ENCODE peak calls at places on chromosomes 12 and 14, in nine cellular contexts. M is nucleus accumbens; D is CD4-positive, CD25-positive, alpha-beta regulatory T cell; X is RPMI8226; L is endothelial cell; E is C1 segment of cervical spinal cord; J is pancreas; R is activated T-cell treated with anti-CD3 and anti-CD28 coated beads for 1 hour; A is iPS-NIHi11. I is an unnamed sample.
A peak's percentile ranks its signal among the peaks of the same experiment; 100 is the strongest.

GRCh38 chr12:33605776-33606175 is 166.2 kb upstream of the SYT10 start:
- DNase-seq in A (peak; percentile 29), M (no peak), D (no peak), L (peak; percentile 9), J (no peak), X (peak; percentile 7), R (no peak), E (no peak), I (no peak)

GRCh38 chr12:116759783-116760581 is 21.9 kb downstream of the RNFT2 start:
- DNase-seq in J (no peak), M (no peak), D (no peak), X (no peak), R (no peak), A (peak; percentile 68), E (no peak), L (peak; percentile 51), I (no peak)

GRCh38 chr14:64968167-64968566 is 4.0 kb downstream of the RAB15 start:
- DNase-seq in A (no peak), J (no peak), X (no peak), L (no peak), D (no peak), R (no peak), M (no peak), E (peak; percentile 55), I (peak; percentile 64)

GRCh38 chr12:31387466-31387865 is 61.5 kb upstream of the SINHCAF start:
- DNase-seq in D (no peak), E (peak; percentile 73), J (no peak), X (no peak), A (no peak), R (no peak), L (no peak), M (no peak), I (no peak)

GRCh38 chr14:104544362-104544761 is 35.2 kb upstream of the C14orf180 start:
- DNase-seq in M (no peak), D (no peak), A (no peak), R (no peak), E (no peak), X (no peak), J (no peak), L (no peak), I (peak; percentile 10)

GRCh38 chr12:53950441-53950781 is 4.3 kb upstream of the HOXC12 start:
- DNase-seq in E (no peak), M (no peak), X (no peak), R (no peak), A (no peak), J (no peak), L (no peak), D (no peak), I (no peak)

GRCh38 chr14:104387000-104387384 is 192.6 kb upstream of the C14orf180 start:
- DNase-seq in L (no peak), A (no peak), E (no peak), M (no peak), X (no peak), R (no peak), D (no peak), J (no peak), I (peak; percentile 26)

GRCh38 chr12:121085113-121085841 is 46.2 kb upstream of the OASL start:
- DNase-seq in M (no peak), D (no peak), A (no peak), L (no peak), X (no peak), E (no peak), J (no peak), R (no peak), I (no peak)

GRCh38 chr14:20413785-20414117 is 450 bp upstream of the TEP1 start:
- DNase-seq in M (no peak), D (no peak), A (no peak), R (no peak), J (no peak), L (no peak), E (no peak), X (peak; percentile 23), I (no peak)

GRCh38 chr14:104693482-104694431 is 4.3 kb downstream of the INF2 start:
- DNase-seq in D (no peak), E (no peak), J (no peak), L (no peak), X (no peak), M (peak; percentile 62), R (no peak), A (no peak), I (no peak)

GRCh38 chr12:13503094-13503835 is 306.7 kb downstream of the EMP1 start:
- DNase-seq in D (no peak), X (no peak), J (no peak), L (no peak), A (no peak), M (no peak), R (no peak), E (no peak), I (no peak)

GRCh38 chr14:21300892-21301291 is 21.0 kb downstream of the RPGRIP1 start:
- DNase-seq in L (peak; percentile 41), A (peak; percentile 84), M (no peak), R (peak; percentile 12), J (peak; percentile 20), E (peak; percentile 20), D (no peak), X (peak; percentile 16), I (no peak)

GRCh38 chr12:50961708-50962107 is 9.4 kb downstream of the HIGD1C start:
- DNase-seq in A (no peak), R (no peak), M (no peak), L (no peak), E (no peak), X (no peak), J (no peak), D (no peak), I (no peak)

GRCh38 chr12:114221136-114221838 is 184.7 kb downstream of the TBX5 start:
- DNase-seq in X (no peak), L (no peak), D (no peak), A (no peak), J (no peak), R (no peak), E (no peak), M (no peak), I (no peak)